ENCODE peak calls at places on chromosomes 16 and 17, in nine cellular contexts. One of them, this sample, is unnamed.

GRCh38 chr17:56184650-56185049 is 31.4 kb downstream of the ANKFN1 start:
- DNase-seq in brain microvascular endothelial cell: no peak
- DNase-seq in activated CD4-positive, alpha-beta T cell treated with anti-CD3 and anti-CD28 coated beads for 36 hours: no peak
- DNase-seq in kidney epithelial cell: no peak
- DNase-seq in left cardiac atrium: no peak
- DNase-seq in osteocyte: no peak
- DNase-seq in stimulated activated CD8-positive, alpha-beta memory T cell treated with anti-CD3 and anti-CD28 coated beads, Interleukin-7, amount 100 ng/mL, for 4 hours: no peak
- DNase-seq in stimulated activated CD4-positive, alpha-beta T cell treated with anti-CD3 and anti-CD28 coated beads, TNF-alpha, amount 100 ng/mL, for 24 hours: no peak
- DNase-seq in COR-L47: no peak
- DNase-seq in this sample: no peak

GRCh38 chr17:63917646-63918045 is 993 bp downstream of the GH1 start:
- DNase-seq in brain microvascular endothelial cell: no peak
- DNase-seq in activated CD4-positive, alpha-beta T cell treated with anti-CD3 and anti-CD28 coated beads for 36 hours: no peak
- DNase-seq in kidney epithelial cell: no peak
- DNase-seq in left cardiac atrium: no peak
- DNase-seq in osteocyte: no peak
- DNase-seq in stimulated activated CD8-positive, alpha-beta memory T cell treated with anti-CD3 and anti-CD28 coated beads, Interleukin-7, amount 100 ng/mL, for 4 hours: no peak
- DNase-seq in stimulated activated CD4-positive, alpha-beta T cell treated with anti-CD3 and anti-CD28 coated beads, TNF-alpha, amount 100 ng/mL, for 24 hours: no peak
- DNase-seq in COR-L47: no peak
- DNase-seq in this sample: no peak

GRCh38 chr16:47939690-47940089 is 216.1 kb downstream of the ABCC12 start:
- DNase-seq in brain microvascular endothelial cell: no peak
- DNase-seq in activated CD4-positive, alpha-beta T cell treated with anti-CD3 and anti-CD28 coated beads for 36 hours: no peak
- DNase-seq in kidney epithelial cell: no peak
- DNase-seq in left cardiac atrium: no peak
- DNase-seq in osteocyte: no peak
- DNase-seq in stimulated activated CD8-positive, alpha-beta memory T cell treated with anti-CD3 and anti-CD28 coated beads, Interleukin-7, amount 100 ng/mL, for 4 hours: no peak
- DNase-seq in stimulated activated CD4-positive, alpha-beta T cell treated with anti-CD3 and anti-CD28 coated beads, TNF-alpha, amount 100 ng/mL, for 24 hours: no peak
- DNase-seq in COR-L47: no peak
- DNase-seq in this sample: no peak

GRCh38 chr16:56294599-56294998 is 103.3 kb downstream of the GNAO1 start:
- DNase-seq in brain microvascular endothelial cell: peak; percentile 43
- DNase-seq in activated CD4-positive, alpha-beta T cell treated with anti-CD3 and anti-CD28 coated beads for 36 hours: no peak
- DNase-seq in kidney epithelial cell: no peak
- DNase-seq in left cardiac atrium: no peak
- DNase-seq in osteocyte: no peak
- DNase-seq in stimulated activated CD8-positive, alpha-beta memory T cell treated with anti-CD3 and anti-CD28 coated beads, Interleukin-7, amount 100 ng/mL, for 4 hours: no peak
- DNase-seq in stimulated activated CD4-positive, alpha-beta T cell treated with anti-CD3 and anti-CD28 coated beads, TNF-alpha, amount 100 ng/mL, for 24 hours: no peak
- DNase-seq in COR-L47: no peak
- DNase-seq in this sample: peak; percentile 90

GRCh38 chr17:71635187-71635586 is 485.6 kb upstream of the SOX9 start:
- DNase-seq in brain microvascular endothelial cell: no peak
- DNase-seq in activated CD4-positive, alpha-beta T cell treated with anti-CD3 and anti-CD28 coated beads for 36 hours: no peak
- DNase-seq in kidney epithelial cell: no peak
- DNase-seq in left cardiac atrium: no peak
- DNase-seq in osteocyte: no peak
- DNase-seq in stimulated activated CD8-positive, alpha-beta memory T cell treated with anti-CD3 and anti-CD28 coated beads, Interleukin-7, amount 100 ng/mL, for 4 hours: no peak
- DNase-seq in stimulated activated CD4-positive, alpha-beta T cell treated with anti-CD3 and anti-CD28 coated beads, TNF-alpha, amount 100 ng/mL, for 24 hours: no peak
- DNase-seq in COR-L47: no peak
- DNase-seq in this sample: no peak

GRCh38 chr17:32015245-32016013 is 8.2 kb downstream of the LRRC37B start:
- DNase-seq in brain microvascular endothelial cell: peak; percentile 58
- DNase-seq in activated CD4-positive, alpha-beta T cell treated with anti-CD3 and anti-CD28 coated beads for 36 hours: no peak
- DNase-seq in kidney epithelial cell: no peak
- DNase-seq in left cardiac atrium: no peak
- DNase-seq in osteocyte: no peak
- DNase-seq in stimulated activated CD8-positive, alpha-beta memory T cell treated with anti-CD3 and anti-CD28 coated beads, Interleukin-7, amount 100 ng/mL, for 4 hours: no peak
- DNase-seq in stimulated activated CD4-positive, alpha-beta T cell treated with anti-CD3 and anti-CD28 coated beads, TNF-alpha, amount 100 ng/mL, for 24 hours: no peak
- DNase-seq in COR-L47: peak; percentile 66
- DNase-seq in this sample: no peak

GRCh38 chr17:78947235-78948153 is 22.3 kb upstream of the TIMP2 start:
- DNase-seq in brain microvascular endothelial cell: no peak
- DNase-seq in activated CD4-positive, alpha-beta T cell treated with anti-CD3 and anti-CD28 coated beads for 36 hours: no peak
- DNase-seq in kidney epithelial cell: no peak
- DNase-seq in left cardiac atrium: no peak
- DNase-seq in osteocyte: no peak
- DNase-seq in stimulated activated CD8-positive, alpha-beta memory T cell treated with anti-CD3 and anti-CD28 coated beads, Interleukin-7, amount 100 ng/mL, for 4 hours: no peak
- DNase-seq in stimulated activated CD4-positive, alpha-beta T cell treated with anti-CD3 and anti-CD28 coated beads, TNF-alpha, amount 100 ng/mL, for 24 hours: no peak
- DNase-seq in COR-L47: no peak
- DNase-seq in this sample: no peak

GRCh38 chr17:74118504-74118903 is 85.0 kb upstream of the RPL38 start:
- DNase-seq in brain microvascular endothelial cell: no peak
- DNase-seq in activated CD4-positive, alpha-beta T cell treated with anti-CD3 and anti-CD28 coated beads for 36 hours: no peak
- DNase-seq in kidney epithelial cell: no peak
- DNase-seq in left cardiac atrium: no peak
- DNase-seq in osteocyte: no peak
- DNase-seq in stimulated activated CD8-positive, alpha-beta memory T cell treated with anti-CD3 and anti-CD28 coated beads, Interleukin-7, amount 100 ng/mL, for 4 hours: no peak
- DNase-seq in stimulated activated CD4-positive, alpha-beta T cell treated with anti-CD3 and anti-CD28 coated beads, TNF-alpha, amount 100 ng/mL, for 24 hours: no peak
- DNase-seq in COR-L47: no peak
- DNase-seq in this sample: no peak

GRCh38 chr17:74417178-74418045 is 14.5 kb upstream of the GPRC5C start:
- DNase-seq in brain microvascular endothelial cell: peak; percentile 24
- DNase-seq in activated CD4-positive, alpha-beta T cell treated with anti-CD3 and anti-CD28 coated beads for 36 hours: peak; percentile 42
- DNase-seq in kidney epithelial cell: peak; percentile 89
- DNase-seq in left cardiac atrium: no peak
- DNase-seq in osteocyte: no peak
- DNase-seq in stimulated activated CD8-positive, alpha-beta memory T cell treated with anti-CD3 and anti-CD28 coated beads, Interleukin-7, amount 100 ng/mL, for 4 hours: no peak
- DNase-seq in stimulated activated CD4-positive, alpha-beta T cell treated with anti-CD3 and anti-CD28 coated beads, TNF-alpha, amount 100 ng/mL, for 24 hours: no peak
- DNase-seq in COR-L47: no peak
- DNase-seq in this sample: no peak

GRCh38 chr16:3408561-3409197 is 7.7 kb downstream of the ZNF174 start:
- DNase-seq in brain microvascular endothelial cell: no peak
- DNase-seq in activated CD4-positive, alpha-beta T cell treated with anti-CD3 and anti-CD28 coated beads for 36 hours: no peak
- DNase-seq in kidney epithelial cell: no peak
- DNase-seq in left cardiac atrium: no peak
- DNase-seq in osteocyte: no peak
- DNase-seq in stimulated activated CD8-positive, alpha-beta memory T cell treated with anti-CD3 and anti-CD28 coated beads, Interleukin-7, amount 100 ng/mL, for 4 hours: no peak
- DNase-seq in stimulated activated CD4-positive, alpha-beta T cell treated with anti-CD3 and anti-CD28 coated beads, TNF-alpha, amount 100 ng/mL, for 24 hours: no peak
- DNase-seq in COR-L47: no peak
- DNase-seq in this sample: no peak

GRCh38 chr17:48025904-48026502 is 11.6 kb downstream of the COPZ2 start:
- DNase-seq in brain microvascular endothelial cell: no peak
- DNase-seq in activated CD4-positive, alpha-beta T cell treated with anti-CD3 and anti-CD28 coated beads for 36 hours: peak; percentile 19
- DNase-seq in kidney epithelial cell: no peak
- DNase-seq in left cardiac atrium: no peak
- DNase-seq in osteocyte: no peak
- DNase-seq in stimulated activated CD8-positive, alpha-beta memory T cell treated with anti-CD3 and anti-CD28 coated beads, Interleukin-7, amount 100 ng/mL, for 4 hours: no peak
- DNase-seq in stimulated activated CD4-positive, alpha-beta T cell treated with anti-CD3 and anti-CD28 coated beads, TNF-alpha, amount 100 ng/mL, for 24 hours: no peak
- DNase-seq in COR-L47: no peak
- DNase-seq in this sample: no peak

GRCh38 chr17:8576895-8577294 is 53.6 kb downstream of the MYH10 start:
- DNase-seq in brain microvascular endothelial cell: no peak
- DNase-seq in activated CD4-positive, alpha-beta T cell treated with anti-CD3 and anti-CD28 coated beads for 36 hours: no peak
- DNase-seq in kidney epithelial cell: no peak
- DNase-seq in left cardiac atrium: no peak
- DNase-seq in osteocyte: no peak
- DNase-seq in stimulated activated CD8-positive, alpha-beta memory T cell treated with anti-CD3 and anti-CD28 coated beads, Interleukin-7, amount 100 ng/mL, for 4 hours: no peak
- DNase-seq in stimulated activated CD4-positive, alpha-beta T cell treated with anti-CD3 and anti-CD28 coated beads, TNF-alpha, amount 100 ng/mL, for 24 hours: no peak
- DNase-seq in COR-L47: no peak
- DNase-seq in this sample: no peak

GRCh38 chr17:292531-293382 is 59.9 kb downstream of the RPH3AL start:
- DNase-seq in brain microvascular endothelial cell: no peak
- DNase-seq in activated CD4-positive, alpha-beta T cell treated with anti-CD3 and anti-CD28 coated beads for 36 hours: no peak
- DNase-seq in kidney epithelial cell: no peak
- DNase-seq in left cardiac atrium: peak; percentile 11
- DNase-seq in osteocyte: no peak
- DNase-seq in stimulated activated CD8-positive, alpha-beta memory T cell treated with anti-CD3 and anti-CD28 coated beads, Interleukin-7, amount 100 ng/mL, for 4 hours: no peak
- DNase-seq in stimulated activated CD4-positive, alpha-beta T cell treated with anti-CD3 and anti-CD28 coated beads, TNF-alpha, amount 100 ng/mL, for 24 hours: no peak
- DNase-seq in COR-L47: no peak
- DNase-seq in this sample: no peak

GRCh38 chr17:46719889-46720288 is 98.6 kb downstream of the WNT3 start:
- DNase-seq in brain microvascular endothelial cell: no peak
- DNase-seq in activated CD4-positive, alpha-beta T cell treated with anti-CD3 and anti-CD28 coated beads for 36 hours: no peak
- DNase-seq in kidney epithelial cell: no peak
- DNase-seq in left cardiac atrium: no peak
- DNase-seq in osteocyte: no peak
- DNase-seq in stimulated activated CD8-positive, alpha-beta memory T cell treated with anti-CD3 and anti-CD28 coated beads, Interleukin-7, amount 100 ng/mL, for 4 hours: no peak
- DNase-seq in stimulated activated CD4-positive, alpha-beta T cell treated with anti-CD3 and anti-CD28 coated beads, TNF-alpha, amount 100 ng/mL, for 24 hours: no peak
- DNase-seq in COR-L47: no peak
- DNase-seq in this sample: no peak

GRCh38 chr16:75304521-75305363 is 53.3 kb upstream of the BCAR1 start:
- DNase-seq in brain microvascular endothelial cell: peak; percentile 94
- DNase-seq in activated CD4-positive, alpha-beta T cell treated with anti-CD3 and anti-CD28 coated beads for 36 hours: peak; percentile 24
- DNase-seq in kidney epithelial cell: peak; percentile 28
- DNase-seq in left cardiac atrium: peak; percentile 72
- DNase-seq in osteocyte: no peak
- DNase-seq in stimulated activated CD8-positive, alpha-beta memory T cell treated with anti-CD3 and anti-CD28 coated beads, Interleukin-7, amount 100 ng/mL, for 4 hours: no peak
- DNase-seq in stimulated activated CD4-positive, alpha-beta T cell treated with anti-CD3 and anti-CD28 coated beads, TNF-alpha, amount 100 ng/mL, for 24 hours: no peak
- DNase-seq in COR-L47: no peak
- DNase-seq in this sample: peak; percentile 94

GRCh38 chr17:20092292-20092867 is 83.2 kb downstream of the SPECC1 start:
- DNase-seq in brain microvascular endothelial cell: no peak
- DNase-seq in activated CD4-positive, alpha-beta T cell treated with anti-CD3 and anti-CD28 coated beads for 36 hours: no peak
- DNase-seq in kidney epithelial cell: no peak
- DNase-seq in left cardiac atrium: no peak
- DNase-seq in osteocyte: peak; percentile 21
- DNase-seq in stimulated activated CD8-positive, alpha-beta memory T cell treated with anti-CD3 and anti-CD28 coated beads, Interleukin-7, amount 100 ng/mL, for 4 hours: no peak
- DNase-seq in stimulated activated CD4-positive, alpha-beta T cell treated with anti-CD3 and anti-CD28 coated beads, TNF-alpha, amount 100 ng/mL, for 24 hours: no peak
- DNase-seq in COR-L47: no peak
- DNase-seq in this sample: no peak

This sample was measured in fibroblast of the aortic adventitia.